ENCODE peak calls at places on chromosomes 3 and 15, in five cellular contexts. Y is psoas muscle, T is DND-41, E is spleen, L is right lobe of liver. O is an unnamed sample.

GRCh38 chr3:151382671-151383070 is 1.9 kb downstream of the P2RY12 start:
- DNase-seq in Y (no peak), T (no peak), E (no peak), L (no peak), O (peak)

GRCh38 chr3:145776782-145777408 is 384.1 kb downstream of the PLOD2 start:
- DNase-seq in Y (no peak), T (peak), E (no peak), L (no peak), O (peak)

GRCh38 chr3:127769284-127770081 is 52.8 kb downstream of the MGLL start:
- DNase-seq in Y (peak), T (no peak), E (peak), L (no peak), O (no peak)

GRCh38 chr15:44738340-44738984 is 2.1 kb downstream of the TRIM69 start:
- DNase-seq in Y (no peak), T (no peak), E (no peak), L (no peak), O (peak)

GRCh38 chr15:88613074-88613944 is 7.8 kb upstream of the AEN start:
- DNase-seq in Y (no peak), T (no peak), E (no peak), L (no peak), O (peak)

GRCh38 chr3:41334426-41334825 is 135.1 kb downstream of the CTNNB1 start:
- DNase-seq in Y (no peak), T (no peak), E (no peak), L (no peak), O (no peak)

GRCh38 chr3:71728632-71729342 is 3.6 kb upstream of the EIF4E3 start:
- DNase-seq in Y (no peak), T (peak), E (no peak), L (no peak), O (peak)

GRCh38 chr3:194512895-194513601 is 26.2 kb upstream of the ATP13A3 start:
- DNase-seq in Y (no peak), T (no peak), E (no peak), L (no peak), O (no peak)

GRCh38 chr3:144746631-144747030 is 775.0 kb downstream of the DIPK2A start:
- DNase-seq in Y (no peak), T (no peak), E (no peak), L (no peak), O (no peak)

GRCh38 chr15:53644681-53645080 is 114.8 kb downstream of the WDR72 start:
- DNase-seq in Y (no peak), T (no peak), E (no peak), L (no peak), O (no peak)

GRCh38 chr3:113638910-113639309 is 57.5 kb downstream of the USF3 start:
- DNase-seq in Y (no peak), T (no peak), E (no peak), L (no peak), O (no peak)

GRCh38 chr3:141992512-141992911 is 116.1 kb downstream of the ATP1B3 start:
- DNase-seq in Y (no peak), T (no peak), E (no peak), L (no peak), O (peak)

GRCh38 chr3:129310111-129310601 is 31.5 kb downstream of the HMCES start:
- DNase-seq in Y (no peak), T (no peak), E (no peak), L (no peak), O (peak)

GRCh38 chr15:32715276-32715675 is 2.5 kb upstream of the GREM1 start:
- DNase-seq in Y (no peak), T (no peak), E (no peak), L (no peak), O (peak)

GRCh38 chr3:111923095-111923771 is 55.6 kb upstream of the ABHD10 start:
- DNase-seq in Y (no peak), T (no peak), E (no peak), L (no peak), O (no peak)

GRCh38 chr15:75663931-75664421 is 16.3 kb downstream of the SNX33 start:
- DNase-seq in Y (no peak), T (no peak), E (no peak), L (no peak), O (no peak)

GRCh38 chr3:135314227-135314626 is 519.2 kb downstream of the EPHB1 start:
- DNase-seq in Y (no peak), T (no peak), E (no peak), L (no peak), O (no peak)

GRCh38 chr15:52086001-52086786 is 26.4 kb downstream of the BCL2L10 start:
- DNase-seq in Y (no peak), T (no peak), E (no peak), L (no peak), O (no peak)

GRCh38 chr3:99965077-99965476 is 147.4 kb downstream of the CMSS1 start:
- DNase-seq in Y (no peak), T (no peak), E (no peak), L (no peak), O (no peak)

GRCh38 chr3:124700880-124701684 is 29.2 kb upstream of the UMPS start:
- DNase-seq in Y (no peak), T (no peak), E (no peak), L (peak), O (no peak)

GRCh38 chr3:192935441-192935840 is 17.8 kb upstream of the MB21D2 start:
- DNase-seq in Y (no peak), T (no peak), E (no peak), L (no peak), O (no peak)

GRCh38 chr15:70974004-70974832 is 81.6 kb downstream of the LRRC49 start:
- DNase-seq in Y (no peak), T (no peak), E (no peak), L (no peak), O (peak)
- H3K4me3 ChIP-seq in Y (no peak), T (no peak), E (no peak), L (no peak), O (no peak)

GRCh38 chr15:98647026-98647773 is 1.1 kb upstream of the IGF1R start:
- DNase-seq in Y (peak), T (peak), E (peak), L (peak), O (peak)
- TF ChIP-seq CTCF in Y (peak), T (peak), E (no peak), L (peak), O (peak)

GRCh38 chr3:62144482-62144881 is 228.9 kb downstream of the FEZF2 start:
- DNase-seq in Y (no peak), T (no peak), E (no peak), L (no peak), O (no peak)
- H3K4me3 ChIP-seq in Y (no peak), T (no peak), E (no peak), L (no peak), O (no peak)

DNA sequence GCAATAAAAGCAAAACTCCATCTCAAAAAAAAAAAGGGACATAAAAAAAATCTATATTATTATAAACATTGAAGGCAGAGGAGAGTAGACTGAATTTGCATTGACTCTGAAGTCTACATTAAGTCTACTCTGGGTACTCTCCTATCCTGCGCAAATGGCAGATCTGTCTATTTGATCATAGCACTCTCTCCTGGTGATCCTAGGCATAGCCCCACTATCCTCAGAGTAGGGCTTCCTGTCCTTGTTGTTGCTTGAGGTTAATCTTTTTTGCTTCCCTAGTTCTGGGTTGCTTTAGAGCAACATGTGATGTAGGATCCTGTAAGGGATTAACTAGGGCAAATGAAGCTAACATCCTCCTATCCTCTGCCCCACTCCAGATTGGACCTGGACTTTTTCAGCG is 82.1 kb upstream of the LRRFIP2 start:
- DNase-seq in Y (no peak), T (no peak), E (no peak), L (no peak), O (no peak)
- TF ChIP-seq CTCF in Y (no peak), T (peak), E (no peak), L (no peak), O (no peak)

GRCh38 chr3:156098437-156099035 is 21.8 kb upstream of the KCNAB1 start:
- DNase-seq in Y (no peak), T (no peak), E (no peak), L (no peak), O (peak)

GRCh38 chr3:156106721-156107373 is 13.5 kb upstream of the KCNAB1 start:
- DNase-seq in Y (no peak), T (no peak), E (no peak), L (no peak), O (no peak)

GRCh38 chr3:156107504-156107903 is 12.9 kb upstream of the KCNAB1 start:
- DNase-seq in Y (no peak), T (no peak), E (no peak), L (no peak), O (no peak)

GRCh38 chr3:156102267-156102912 is 18.0 kb upstream of the KCNAB1 start:
- DNase-seq in Y (no peak), T (no peak), E (no peak), L (no peak), O (no peak)
- H3K4me3 ChIP-seq in Y (no peak), T (no peak), E (no peak), L (peak), O (no peak)

O was measured in GM12865.